ENCODE peak calls at places on chromosomes 11 and 22, in five cellular contexts. L is GM23248; S is stimulated activated CD4-positive, alpha-beta T cell treated with anti-CD3 and anti-CD28 coated beads, Interleukin-15, amount 100 ng/mL, for 1 hour; M is prostate gland; N is activated CD4-positive, alpha-beta T cell treated with anti-CD3 and anti-CD28 coated beads for 24 hours. Y is an unnamed sample.

GRCh38 chr11:101049123-101049522 is 80.5 kb downstream of the PGR start:
- DNase-seq in L (no peak), S (no peak), M (no peak), N (no peak), Y (no peak)

GRCh38 chr11:100980156-100980555 is 149.5 kb downstream of the PGR start:
- DNase-seq in L (peak), S (no peak), M (no peak), N (no peak), Y (no peak)

GRCh38 chr22:35150163-35151107 is 84.5 kb downstream of the ISX start:
- DNase-seq in L (peak), S (no peak), M (peak), N (peak), Y (no peak)

GRCh38 chr11:78815631-78816232 is 241.1 kb upstream of the NARS2 start:
- DNase-seq in L (no peak), S (no peak), M (no peak), N (no peak), Y (no peak)

GRCh38 chr11:9755561-9755960 is 91.7 kb downstream of the SWAP70 start:
- DNase-seq in L (peak), S (no peak), M (no peak), N (no peak), Y (no peak)

GRCh38 chr11:126284829-126285228 is 1.9 kb downstream of the TIRAP start:
- DNase-seq in L (peak), S (peak), M (no peak), N (peak), Y (no peak)

GRCh38 chr11:118138839-118139420 is 13.7 kb downstream of the SCN4B start:
- DNase-seq in L (no peak), S (no peak), M (no peak), N (no peak), Y (no peak)

GRCh38 chr11:18853086-18853720 is 61.6 kb upstream of the PTPN5 start:
- DNase-seq in L (peak), S (no peak), M (peak), N (no peak), Y (no peak)

GRCh38 chr11:111603633-111604130 is 1.4 kb downstream of the SIK2 start:
- DNase-seq in L (peak), S (no peak), M (no peak), N (no peak), Y (no peak)